ENCODE peak calls at places on chromosomes 5 and 9, in seven cellular contexts. I is neuronal stem cell, Y is mesenchymal stem cell, A is mesendoderm, Z is IMR-90, Q is trophoblast cell, O is H1. R is an unnamed sample.

GRCh38 chr9:91949293-91949945 is 609 bp downstream of the ROR2 start:
- DNase-seq in I (peak), Y (peak), A (no peak), Z (no peak), Q (no peak), O (peak), R (peak)

GRCh38 chr9:24413651-24414050 is 132.0 kb downstream of the IZUMO3 start:
- DNase-seq in I (no peak), Y (peak), A (no peak), Z (no peak), Q (no peak), O (no peak), R (no peak)

GRCh38 chr5:4156889-4157288 is 561.3 kb downstream of the IRX1 start:
- DNase-seq in I (no peak), Y (no peak), A (no peak), Z (no peak), Q (no peak), O (no peak), R (no peak)

GRCh38 chr9:86287013-86287412 is 4.7 kb upstream of the ISCA1 start:
- DNase-seq in I (peak), Y (peak), A (peak), Z (peak), Q (peak), O (no peak), R (peak)

GRCh38 chr5:3175416-3175815 is 420.2 kb upstream of the IRX1 start:
- DNase-seq in I (no peak), Y (no peak), A (no peak), Z (no peak), Q (no peak), O (no peak), R (no peak)

GRCh38 chr9:137454506-137455360 is 4.4 kb downstream of the NSMF start:
- DNase-seq in I (peak), Y (peak), A (peak), Z (no peak), Q (no peak), O (no peak), R (peak)

GRCh38 chr5:77498952-77499351 is 6.8 kb upstream of the WDR41 start:
- DNase-seq in I (no peak), Y (no peak), A (no peak), Z (no peak), Q (no peak), O (no peak), R (no peak)

GRCh38 chr9:24504521-24504920 is 41.2 kb downstream of the IZUMO3 start:
- DNase-seq in I (no peak), Y (no peak), A (no peak), Z (no peak), Q (no peak), O (no peak), R (no peak)

GRCh38 chr9:120891255-120891954 is 14.4 kb upstream of the PHF19 start:
- DNase-seq in I (no peak), Y (peak), A (no peak), Z (peak), Q (no peak), O (no peak), R (no peak)

GRCh38 chr5:93421987-93422391 is 159.0 kb downstream of the NR2F1-AS1 start:
- DNase-seq in I (no peak), Y (no peak), A (peak), Z (no peak), Q (no peak), O (no peak), R (peak)

GRCh38 chr9:78905387-78905786 is 608.5 kb downstream of the PSAT1 start:
- DNase-seq in I (no peak), Y (no peak), A (no peak), Z (no peak), Q (no peak), O (no peak), R (no peak)
- H2BK5ac ChIP-seq in I (no peak), Y (no peak), A (no peak), Z (peak), Q (no peak), O (no peak), R (no peak)

DNA sequence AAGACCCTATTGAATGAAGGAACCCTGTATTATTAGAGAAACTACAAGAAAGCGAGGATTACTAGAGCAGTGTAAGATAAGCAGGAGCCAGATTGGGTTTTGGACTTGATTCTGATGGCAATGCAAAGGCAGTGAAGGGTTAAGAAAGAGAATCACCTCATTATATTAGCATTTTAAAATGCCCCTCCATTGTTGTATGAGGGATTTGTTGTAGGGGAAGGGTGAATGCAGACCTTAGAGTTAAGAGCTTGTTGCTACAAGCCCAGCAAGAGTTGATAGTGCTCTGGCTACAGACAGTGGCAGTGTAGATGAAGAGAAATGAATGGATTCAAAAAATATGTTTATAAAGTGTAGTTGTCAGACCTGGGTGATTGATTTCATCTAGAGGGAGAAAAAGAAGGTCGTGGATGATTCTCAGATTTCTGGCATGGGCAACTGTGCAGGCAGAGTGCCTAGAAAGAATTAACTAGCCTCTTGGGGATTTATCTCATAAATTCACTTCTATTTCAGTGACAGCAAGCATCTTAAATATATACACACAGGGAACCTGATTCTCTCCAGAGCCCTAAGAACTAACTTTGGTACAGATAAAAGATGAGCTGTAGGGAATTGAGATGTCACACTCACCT is 344.8 kb downstream of the ARRDC3 start:
- DNase-seq in I (no peak), Y (no peak), A (peak), Z (no peak), Q (no peak), O (no peak), R (no peak)
- H3K27ac ChIP-seq in I (no peak), Y (no peak), A (no peak), Z (no peak), Q (no peak), O (peak), R (no peak)

GRCh38 chr5:14673443-14673842 is 8.9 kb downstream of the OTULIN start:
- DNase-seq in I (no peak), Y (no peak), A (no peak), Z (no peak), Q (no peak), O (no peak), R (no peak)
- H3K4ac ChIP-seq in I (no peak), Y (no peak), A (no peak), Z (no peak), Q (no peak), O (no peak), R (no peak)

GRCh38 chr5:172380261-172380991 is 73.9 kb downstream of the SH3PXD2B start:
- DNase-seq in I (no peak), Y (no peak), A (no peak), Z (peak), Q (no peak), O (no peak), R (no peak)

GRCh38 chr5:172380992-172381643 is 73.2 kb downstream of the SH3PXD2B start:
- DNase-seq in I (no peak), Y (no peak), A (no peak), Z (peak), Q (no peak), O (no peak), R (no peak)

GRCh38 chr5:172385164-172385563 is 69.2 kb downstream of the SH3PXD2B start:
- DNase-seq in I (no peak), Y (no peak), A (no peak), Z (no peak), Q (no peak), O (no peak), R (no peak)

GRCh38 chr5:172385661-172386187 is 68.6 kb downstream of the SH3PXD2B start:
- DNase-seq in I (no peak), Y (no peak), A (no peak), Z (no peak), Q (no peak), O (no peak), R (no peak)

GRCh38 chr5:172383231-172383802 is 71.0 kb downstream of the SH3PXD2B start:
- DNase-seq in I (no peak), Y (peak), A (no peak), Z (peak), Q (peak), O (no peak), R (no peak)
- H2BK5ac ChIP-seq in I (no peak), Y (no peak), A (no peak), Z (no peak), Q (no peak), O (peak), R (no peak)

GRCh38 chr9:81490605-81491331 is 198.6 kb downstream of the TLE1 start:
- DNase-seq in I (no peak), Y (peak), A (no peak), Z (peak), Q (no peak), O (no peak), R (no peak)

GRCh38 chr9:81492710-81493447 is 196.5 kb downstream of the TLE1 start:
- DNase-seq in I (no peak), Y (peak), A (no peak), Z (peak), Q (no peak), O (no peak), R (no peak)

GRCh38 chr9:81489048-81489447 is 200.3 kb downstream of the TLE1 start:
- DNase-seq in I (no peak), Y (peak), A (no peak), Z (peak), Q (no peak), O (no peak), R (no peak)
- H3K27ac ChIP-seq in I (no peak), Y (no peak), A (no peak), Z (no peak), Q (no peak), O (no peak), R (no peak)

DNA sequence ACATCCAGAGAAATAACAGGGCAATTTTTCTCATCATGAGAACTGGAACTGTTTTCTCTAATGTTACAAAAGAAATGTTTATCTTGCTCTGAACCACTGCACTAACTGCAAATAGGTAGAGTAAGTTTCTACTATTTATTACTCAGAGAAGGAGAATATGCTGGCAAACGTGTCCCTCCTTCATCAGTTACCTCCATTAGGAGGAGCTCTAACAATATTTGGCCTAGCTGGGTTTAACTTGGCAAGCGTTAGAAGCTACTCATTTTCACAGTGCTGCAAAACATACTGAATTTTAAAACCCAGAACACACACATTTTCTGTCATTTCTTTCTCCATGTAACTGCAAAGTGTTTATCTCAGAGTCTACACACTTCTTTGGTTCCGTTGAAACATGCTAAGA is 101.0 kb upstream of the GABRG2 start:
- DNase-seq in I (peak), Y (no peak), A (peak), Z (no peak), Q (no peak), O (no peak), R (no peak)
- H3K4ac ChIP-seq in I (no peak), Y (no peak), A (no peak), Z (no peak), Q (no peak), O (no peak), R (no peak)

DNA sequence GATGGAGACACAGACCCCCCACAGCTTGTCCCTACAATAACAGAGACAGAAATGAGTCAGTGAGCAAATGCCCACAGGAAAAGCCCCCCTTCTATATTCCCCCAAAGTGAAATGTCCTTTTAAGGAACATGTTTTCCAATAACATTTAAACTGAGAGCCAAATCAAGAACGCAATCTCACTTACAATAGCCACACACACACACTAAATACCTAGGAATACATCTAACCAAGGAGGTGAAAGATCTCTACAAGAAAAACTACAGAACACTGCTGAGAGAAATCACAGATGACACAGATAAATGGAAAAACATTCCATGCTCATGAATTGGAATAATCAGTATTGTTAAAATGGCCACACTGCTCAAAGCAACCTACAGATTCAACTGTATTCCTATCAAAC is 48.9 kb downstream of the TEX10 start:
- DNase-seq in I (no peak), Y (no peak), A (no peak), Z (no peak), Q (no peak), O (no peak), R (no peak)
- H2BK5ac ChIP-seq in I (no peak), Y (no peak), A (no peak), Z (no peak), Q (no peak), O (no peak), R (no peak)